ENCODE peak calls at places on chromosomes 16 and 17, in nine cellular contexts. O is nephron progenitor cell; S is neural crest cell; N is glomerular endothelial cell; Z is esophagus squamous epithelium; U is stimulated activated CD8-positive, alpha-beta memory T cell treated with anti-CD3 and anti-CD28 coated beads, Interleukin-12 subunit alpha, Interleukin-12 subunit beta, amount 100 ng/mL, for 1 hour; L is HCEC 1CT; D is nucleus accumbens; M is lung. J is an unnamed sample.

GRCh38 chr17:78803161-78803845 is 21.2 kb upstream of the CYTH1 start:
- DNase-seq in O (no peak), S (no peak), N (no peak), Z (no peak), U (no peak), L (no peak), D (no peak), M (no peak), J (no peak)

GRCh38 chr16:50209548-50210265 is 56.6 kb downstream of the TENT4B start:
- DNase-seq in O (no peak), S (no peak), N (no peak), Z (no peak), U (no peak), L (no peak), D (no peak), M (no peak), J (no peak)

GRCh38 chr17:82787081-82787848 is 35.4 kb downstream of the TBCD start:
- DNase-seq in O (no peak), S (no peak), N (no peak), Z (no peak), U (no peak), L (no peak), D (peak), M (no peak), J (no peak)

GRCh38 chr17:73042809-73043685 is 49.4 kb downstream of the SLC39A11 start:
- DNase-seq in O (no peak), S (no peak), N (no peak), Z (no peak), U (no peak), L (peak), D (no peak), M (no peak), J (no peak)

GRCh38 chr17:63029520-63029919 is 63.5 kb downstream of the TANC2 start:
- DNase-seq in O (no peak), S (no peak), N (no peak), Z (no peak), U (no peak), L (peak), D (no peak), M (no peak), J (no peak)

GRCh38 chr17:65530985-65531507 is 30.4 kb downstream of the AXIN2 start:
- DNase-seq in O (peak), S (peak), N (no peak), Z (no peak), U (no peak), L (peak), D (no peak), M (no peak), J (no peak)

GRCh38 chr16:4332623-4333307 is 16.9 kb downstream of the GLIS2 start:
- DNase-seq in O (no peak), S (no peak), N (no peak), Z (no peak), U (no peak), L (no peak), D (no peak), M (no peak), J (no peak)

GRCh38 chr16:80317132-80318098 is 223.4 kb upstream of the DYNLRB2 start:
- DNase-seq in O (peak), S (no peak), N (no peak), Z (no peak), U (no peak), L (no peak), D (no peak), M (no peak), J (no peak)

GRCh38 chr16:68658258-68658973 is 13.3 kb downstream of the CDH3 start:
- DNase-seq in O (no peak), S (no peak), N (no peak), Z (no peak), U (no peak), L (peak), D (no peak), M (peak), J (no peak)

GRCh38 chr16:70699696-70700095 is 13.8 kb upstream of the MTSS2 start:
- DNase-seq in O (no peak), S (no peak), N (no peak), Z (no peak), U (no peak), L (no peak), D (no peak), M (no peak), J (no peak)

GRCh38 chr17:32286518-32286900 is 20.9 kb downstream of the RHBDL3 start:
- DNase-seq in O (no peak), S (no peak), N (no peak), Z (no peak), U (no peak), L (no peak), D (no peak), M (no peak), J (no peak)

GRCh38 chr16:23434380-23434779 is 18.6 kb downstream of the COG7 start:
- DNase-seq in O (peak), S (peak), N (peak), Z (no peak), U (no peak), L (peak), D (no peak), M (no peak), J (no peak)

GRCh38 chr17:75047398-75048098 is 523 bp downstream of the KCTD2 start:
- DNase-seq in O (peak), S (no peak), N (no peak), Z (no peak), U (no peak), L (no peak), D (no peak), M (no peak), J (peak)